ENCODE peak calls at places on chromosomes 6 and 20, in seven cellular contexts. O is effector memory CD4-positive, alpha-beta T cell; D is activated CD4-positive, CD25-positive, alpha-beta regulatory T cell; Q is fibroblast of gingiva; X is cardiac muscle cell; K is T follicular helper cell; B is NCI-H1436 treated with DMSO at 0.1 percent for 48 hours. M is an unnamed sample.

GRCh38 chr20:16351415-16351814 is 221.8 kb downstream of the KIF16B start:
- DNase-seq in Q (no peak), B (no peak), D (no peak), K (no peak), X (no peak), O (no peak), M (no peak)

GRCh38 chr6:22596011-22596410 is 26.6 kb downstream of the HDGFL1 start:
- DNase-seq in K (no peak), D (no peak), X (no peak), Q (no peak), O (no peak), B (no peak), M (no peak)

GRCh38 chr6:35230498-35230897 is 16.7 kb downstream of the SCUBE3 start:
- DNase-seq in Q (no peak), D (no peak), B (no peak), O (no peak), X (peak), K (no peak), M (no peak)

GRCh38 chr6:100968934-100969333 is 87.8 kb upstream of the ASCC3 start:
- DNase-seq in B (no peak), O (no peak), X (no peak), D (no peak), Q (no peak), K (no peak), M (peak)

GRCh38 chr6:56297022-56297995 is 49.9 kb upstream of the COL21A1 start:
- DNase-seq in K (no peak), B (no peak), O (no peak), X (no peak), Q (peak), D (no peak), M (no peak)

GRCh38 chr6:157078326-157078725 is 245.0 kb downstream of the TMEM242 start:
- DNase-seq in B (no peak), Q (no peak), D (no peak), K (no peak), X (no peak), O (no peak), M (no peak)

GRCh38 chr6:148436466-148436865 is 93.8 kb downstream of the SASH1 start:
- DNase-seq in K (no peak), B (no peak), Q (no peak), X (no peak), O (no peak), D (no peak), M (no peak)

GRCh38 chr6:125095501-125096301 is 57.9 kb upstream of the TPD52L1 start:
- DNase-seq in Q (peak), D (no peak), K (no peak), O (no peak), X (peak), B (no peak), M (no peak)

GRCh38 chr6:87487555-87487954 is 14.8 kb downstream of the SLC35A1 start:
- DNase-seq in X (peak), D (no peak), Q (no peak), O (no peak), B (no peak), K (no peak), M (no peak)

GRCh38 chr6:31905041-31905440 is 3.2 kb upstream of the ZBTB12 start:
- DNase-seq in X (no peak), B (no peak), O (no peak), D (no peak), K (no peak), Q (no peak), M (no peak)

GRCh38 chr6:2158596-2159271 is 86.7 kb downstream of the GMDS start:
- DNase-seq in Q (no peak), B (no peak), X (peak), K (no peak), D (no peak), O (no peak), M (peak)

GRCh38 chr6:135090819-135091218 is 36.2 kb upstream of the HBS1L start:
- DNase-seq in X (no peak), D (no peak), B (no peak), O (no peak), Q (no peak), K (no peak), M (no peak)

GRCh38 chr6:129592516-129593232 is 117.3 kb downstream of the ARHGAP18 start:
- DNase-seq in D (no peak), B (no peak), X (no peak), Q (no peak), K (no peak), O (no peak), M (no peak)

GRCh38 chr20:20095114-20095872 is 43.0 kb downstream of the CFAP61 start:
- DNase-seq in O (no peak), D (no peak), X (no peak), K (no peak), Q (no peak), B (no peak), M (no peak)

GRCh38 chr20:61564628-61565027 is 312.6 kb downstream of the CDH4 start:
- DNase-seq in D (no peak), B (no peak), Q (no peak), K (no peak), O (no peak), X (no peak), M (no peak)

GRCh38 chr6:119655124-119655523 is 305.6 kb upstream of the MAN1A1 start:
- DNase-seq in O (no peak), K (no peak), B (no peak), Q (no peak), D (no peak), X (no peak), M (no peak)

GRCh38 chr20:1874534-1875168 is 20.6 kb upstream of the SIRPA start:
- DNase-seq in B (no peak), O (no peak), X (peak), K (no peak), D (no peak), Q (no peak), M (no peak)

GRCh38 chr6:170156448-170157375 is 134.2 kb downstream of the DLL1 start:
- DNase-seq in Q (no peak), X (no peak), B (no peak), K (no peak), O (no peak), D (no peak), M (no peak)

GRCh38 chr6:147724454-147724853 is 216.0 kb downstream of the SAMD5 start:
- DNase-seq in K (no peak), Q (no peak), O (no peak), X (no peak), B (no peak), D (no peak), M (no peak)

GRCh38 chr20:9518776-9519175 is 4.4 kb downstream of the LAMP5 start:
- DNase-seq in O (no peak), X (no peak), Q (no peak), B (no peak), D (no peak), K (no peak), M (no peak)

GRCh38 chr20:36548006-36548315 is 6.6 kb downstream of the MYL9 start:
- DNase-seq in B (no peak), D (no peak), K (no peak), Q (no peak), O (no peak), X (no peak), M (no peak)

GRCh38 chr6:12490904-12491571 is 200.9 kb downstream of the EDN1 start:
- DNase-seq in D (no peak), Q (peak), O (no peak), K (no peak), X (peak), B (no peak), M (no peak)

GRCh38 chr20:64113444-64113775 is 6.0 kb upstream of the NPBWR2 start:
- DNase-seq in O (no peak), K (no peak), Q (no peak), X (no peak), D (no peak), B (no peak), M (no peak)

GRCh38 chr6:119742188-119742803 is 392.7 kb upstream of the MAN1A1 start:
- DNase-seq in X (peak), K (peak), D (no peak), O (no peak), B (no peak), Q (peak), M (peak)

GRCh38 chr6:16305246-16305725 is 66.9 kb downstream of the GMPR start:
- DNase-seq in K (no peak), O (no peak), B (no peak), D (no peak), Q (no peak), X (no peak), M (no peak)

GRCh38 chr6:119501798-119502483 is 152.4 kb upstream of the MAN1A1 start:
- DNase-seq in K (no peak), Q (no peak), X (no peak), O (no peak), D (no peak), B (no peak), M (no peak)

GRCh38 chr6:151493495-151494234 is at the start of gene CCDC170:
- DNase-seq in B (no peak), X (peak), Q (peak), K (no peak), D (no peak), O (no peak), M (no peak)

GRCh38 chr20:3679749-3680700 is 1.8 kb downstream of the ADAM33 start:
- DNase-seq in X (peak), Q (peak), K (no peak), D (no peak), O (no peak), B (no peak), M (no peak)

GRCh38 chr6:143507358-143508145 is 4.0 kb downstream of the FUCA2 start:
- DNase-seq in Q (no peak), B (no peak), K (no peak), X (no peak), D (no peak), O (no peak), M (no peak)

GRCh38 chr20:53706008-53706481 is 112.4 kb upstream of the ZNF217 start:
- DNase-seq in K (no peak), Q (peak), B (no peak), X (no peak), O (no peak), D (no peak), M (no peak)

GRCh38 chr6:137043710-137044365 is 927 bp downstream of the IL20RA start:
- DNase-seq in Q (peak), K (no peak), B (no peak), O (no peak), D (no peak), X (peak), M (no peak)

GRCh38 chr20:45011108-45011526 is 44.8 kb downstream of the STK4 start:
- DNase-seq in D (no peak), B (no peak), O (peak), K (peak), X (peak), Q (peak), M (peak)

GRCh38 chr6:137240168-137240567 is 21.0 kb upstream of the IFNGR1 start:
- DNase-seq in K (no peak), D (no peak), X (peak), O (no peak), Q (peak), B (no peak), M (no peak)

GRCh38 chr20:19889011-19889953 is 127.9 kb upstream of the NAA20 start:
- DNase-seq in B (no peak), D (no peak), K (no peak), O (no peak), X (peak), Q (peak), M (no peak)

GRCh38 chr6:83707829-83708545 is 914 bp downstream of the SNAP91 start:
- DNase-seq in D (no peak), B (no peak), X (peak), K (no peak), Q (no peak), O (no peak), M (no peak)

GRCh38 chr6:149246691-149247384 is 70.7 kb upstream of the TAB2 start:
- DNase-seq in B (no peak), K (no peak), Q (no peak), O (no peak), X (no peak), D (no peak), M (no peak)

GRCh38 chr6:13544454-13545186 is 29.8 kb upstream of the SIRT5 start:
- DNase-seq in B (no peak), Q (no peak), X (no peak), O (no peak), K (no peak), D (no peak), M (no peak)

M was measured in Jurkat, Clone E6-1.